ENCODE peak calls at places on chromosomes 3 and 15, in four cellular contexts. L is tibial nerve, P is astrocyte, E is HL-60. W is an unnamed sample.

GRCh38 chr3:20857636-20858035 is 671.6 kb upstream of the SGO1 start:
- DNase-seq in P (peak), E (no peak), L (no peak), W (no peak)

GRCh38 chr3:174329321-174329720 is 529.8 kb upstream of the NAALADL2 start:
- DNase-seq in E (no peak), P (peak), L (no peak), W (no peak)

GRCh38 chr15:73078722-73079121 is 26.5 kb downstream of the NEO1 start:
- DNase-seq in L (no peak), P (peak), E (no peak), W (peak)

GRCh38 chr15:70299931-70300858 is 202.5 kb upstream of the TLE3 start:
- DNase-seq in P (no peak), L (no peak), E (no peak), W (no peak)

GRCh38 chr3:71542548-71543370 is 40.8 kb downstream of the FOXP1 start:
- DNase-seq in L (peak), E (peak), P (peak), W (peak)

GRCh38 chr3:121477589-121477988 is 68.2 kb downstream of the POLQ start:
- DNase-seq in L (no peak), E (no peak), P (peak), W (no peak)

GRCh38 chr15:71532994-71533393 is 277.4 kb upstream of the NR2E3 start:
- DNase-seq in P (no peak), E (peak), L (no peak), W (no peak)

GRCh38 chr3:60555704-60556340 is 695.4 kb downstream of the FHIT start:
- DNase-seq in E (no peak), P (peak), L (no peak), W (peak)

DNA sequence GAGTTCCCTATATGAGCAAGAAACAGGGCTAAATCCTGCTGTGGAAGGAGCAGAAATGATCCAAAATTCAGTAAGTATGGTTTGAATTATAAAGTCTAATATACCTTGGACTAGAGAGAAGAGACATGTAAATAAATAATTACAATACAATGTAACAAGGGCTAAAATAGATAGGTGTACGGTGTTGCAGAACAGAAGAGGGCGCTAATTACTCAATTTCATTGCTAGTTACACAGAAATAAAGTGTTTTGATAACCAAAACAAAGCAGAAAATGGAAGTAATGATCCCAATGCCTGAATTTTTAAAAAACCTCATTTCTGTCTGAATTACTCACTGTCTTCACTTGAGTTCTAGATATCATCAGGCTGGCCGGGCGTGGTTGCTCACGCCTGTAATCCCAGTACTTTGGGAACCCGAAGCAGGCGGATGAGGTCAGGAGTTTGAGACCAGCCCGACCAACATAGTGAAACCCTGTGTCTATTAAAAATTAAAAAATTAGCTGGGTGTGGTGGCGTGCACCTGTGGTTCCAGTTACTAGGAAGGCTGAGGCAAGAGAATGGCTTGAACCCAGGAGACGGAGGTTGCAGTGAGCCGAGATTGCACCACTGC is 8.3 kb upstream of the PLCH1 start:
- DNase-seq in P (no peak), L (no peak), E (peak), W (peak)
- TF ChIP-seq CTCF in P (peak), L (no peak), E (peak), W (peak)

DNA sequence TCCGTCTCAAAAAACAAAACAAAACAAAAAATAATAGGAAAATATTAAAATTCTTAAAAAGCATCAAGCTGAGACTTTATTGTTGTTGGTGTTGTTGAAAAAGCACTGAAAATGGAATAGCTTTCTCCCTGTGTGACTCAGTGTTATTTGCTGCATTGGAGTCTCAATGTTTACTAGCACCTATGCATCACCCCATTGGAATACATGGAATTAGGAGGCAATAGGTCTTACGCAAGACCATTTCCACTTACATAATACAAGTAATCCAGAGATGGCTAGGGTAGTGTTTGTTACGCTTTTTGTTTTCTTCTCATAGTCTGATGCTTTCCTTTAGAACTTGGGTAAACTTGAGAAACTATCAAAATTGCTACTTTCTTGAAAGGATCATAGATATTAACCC is 15.2 kb downstream of the GXYLT2 start:
- DNase-seq in E (no peak), L (no peak), P (peak), W (peak)
- H3K27ac ChIP-seq in E (no peak), L (no peak), P (no peak), W (no peak)

GRCh38 chr15:95302809-95303208 is 1027.7 kb upstream of the NR2F2 start:
- DNase-seq in E (no peak), L (no peak), P (no peak), W (no peak)

GRCh38 chr15:95304874-95305271 is 1025.6 kb upstream of the NR2F2 start:
- DNase-seq in E (no peak), P (no peak), L (no peak), W (no peak)

GRCh38 chr15:95303659-95304058 is 1026.8 kb upstream of the NR2F2 start:
- DNase-seq in L (no peak), E (no peak), P (no peak), W (no peak)

GRCh38 chr15:95304116-95304873 is 1026.2 kb upstream of the NR2F2 start:
- DNase-seq in E (no peak), P (no peak), L (peak), W (no peak)

DNA sequence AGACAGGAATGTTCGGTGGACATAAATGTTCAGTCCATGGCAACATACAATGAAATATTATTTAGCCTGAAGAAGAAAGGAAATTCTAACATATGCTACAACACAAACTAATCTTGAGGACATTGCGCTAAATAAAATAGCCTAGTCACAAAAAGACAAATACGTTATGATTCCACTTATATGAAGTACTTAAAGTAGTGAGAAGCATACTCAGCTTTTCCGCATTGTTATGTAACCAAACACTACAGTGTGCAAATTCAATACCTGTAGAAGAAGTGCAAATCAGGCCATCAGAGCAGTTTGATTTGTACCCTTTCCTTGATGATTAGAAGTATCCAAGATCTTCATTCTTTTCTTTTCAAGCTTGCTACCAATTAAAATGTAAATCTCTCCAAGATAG is 1023.4 kb upstream of the NR2F2 start:
- DNase-seq in P (no peak), L (no peak), E (no peak), W (no peak)
- TF ChIP-seq CTCF in P (no peak), L (no peak), E (no peak), W (no peak)

GRCh38 chr15:84855032-84855645 is 29.3 kb upstream of the SLC28A1 start:
- DNase-seq in E (no peak), L (no peak), P (no peak), W (no peak)

GRCh38 chr15:84856731-84857417 is 27.6 kb upstream of the SLC28A1 start:
- DNase-seq in E (no peak), L (no peak), P (no peak), W (no peak)

GRCh38 chr15:84858231-84858630 is 26.2 kb upstream of the SLC28A1 start:
- DNase-seq in L (no peak), P (no peak), E (no peak), W (no peak)

GRCh38 chr15:84857418-84858004 is 27.0 kb upstream of the SLC28A1 start:
- DNase-seq in P (no peak), L (no peak), E (no peak), W (no peak)

GRCh38 chr15:84855765-84856164 is 28.7 kb upstream of the SLC28A1 start:
- DNase-seq in L (no peak), P (no peak), E (no peak), W (no peak)
- H3K27ac ChIP-seq in L (no peak), P (no peak), E (no peak), W (no peak)

GRCh38 chr3:38960953-38961622 is 90.7 kb downstream of the SCN11A start:
- DNase-seq in P (peak), L (peak), E (peak), W (no peak)
- TF ChIP-seq CTCF in P (peak), L (peak), E (peak), W (peak)

GRCh38 chr3:99781761-99782160 is 35.9 kb upstream of the CMSS1 start:
- DNase-seq in L (no peak), E (no peak), P (peak), W (no peak)
- H3K27ac ChIP-seq in L (peak), E (no peak), P (peak), W (peak)

W was measured in osteoblast.